ENCODE peak calls at places on chromosome 13, in seven cellular contexts. X, P, W, V, B, I and K are unnamed samples.

GRCh38 chr13:20197361-20197834 is 4.7 kb upstream of the GJB2 start:
- DNase-seq in P (no peak), V (peak; percentile 36), W (peak; percentile 56), B (no peak), I (no peak), X (no peak), K (no peak)

GRCh38 chr13:75993246-75993645 is 357.1 kb downstream of the LMO7 start:
- DNase-seq in W (no peak), X (no peak), B (no peak), V (no peak), I (no peak), P (no peak), K (no peak)

GRCh38 chr13:80989770-80990169 is 648.8 kb upstream of the SPRY2 start:
- DNase-seq in P (no peak), I (no peak), W (no peak), V (no peak), B (no peak), X (no peak), K (no peak)

GRCh38 chr13:74017301-74018092 is 116.7 kb downstream of the KLF12 start:
- DNase-seq in P (no peak), I (no peak), V (no peak), X (no peak), B (no peak), W (no peak), K (no peak)

GRCh38 chr13:106349080-106349841 is 186.2 kb downstream of the EFNB2 start:
- DNase-seq in P (peak; percentile 69), B (peak; percentile 27), W (peak; percentile 34), X (no peak), I (peak; percentile 59), V (no peak), K (no peak)

GRCh38 chr13:20405691-20406090 is 120.0 kb downstream of the CRYL1 start:
- DNase-seq in W (no peak), B (no peak), P (peak; percentile 18), X (no peak), V (no peak), I (no peak), K (no peak)

GRCh38 chr13:72565893-72566292 is 161.5 kb downstream of the MZT1 start:
- DNase-seq in B (no peak), P (no peak), W (peak; percentile 15), X (no peak), I (no peak), V (no peak), K (no peak)

GRCh38 chr13:40563350-40564125 is 102.9 kb downstream of the FOXO1 start:
- DNase-seq in B (no peak), V (peak; percentile 80), W (no peak), P (no peak), X (no peak), I (no peak), K (no peak)

GRCh38 chr13:50366488-50367174 is 351.4 kb downstream of the KCNRG start:
- DNase-seq in V (no peak), X (no peak), I (no peak), W (no peak), B (no peak), P (no peak), K (no peak)

GRCh38 chr13:101970339-101970738 is 431.5 kb downstream of the FGF14 start:
- DNase-seq in I (no peak), V (no peak), X (no peak), W (no peak), B (no peak), P (no peak), K (no peak)

GRCh38 chr13:24463078-24463477 is 49.5 kb downstream of the PARP4 start:
- DNase-seq in X (no peak), B (no peak), I (no peak), P (no peak), W (no peak), V (no peak), K (no peak)

GRCh38 chr13:99416411-99417121 is 84.7 kb upstream of the TM9SF2 start:
- DNase-seq in P (peak; percentile 17), B (no peak), V (peak; percentile 66), I (no peak), X (peak; percentile 27), W (no peak), K (no peak)

GRCh38 chr13:50030315-50030714 is 15.1 kb downstream of the KCNRG start:
- DNase-seq in P (no peak), W (peak; percentile 29), B (no peak), V (no peak), X (no peak), I (no peak), K (no peak)

GRCh38 chr13:67971291-67971690 is 741.2 kb upstream of the PCDH9 start:
- DNase-seq in X (no peak), B (no peak), P (no peak), W (no peak), V (no peak), I (no peak), K (no peak)

GRCh38 chr13:50222569-50223332 is 207.5 kb downstream of the KCNRG start:
- DNase-seq in I (peak; percentile 47), X (peak; percentile 64), B (no peak), W (peak; percentile 68), V (peak; percentile 60), P (peak; percentile 67), K (peak; percentile 62)

GRCh38 chr13:43132911-43133310 is 109.5 kb downstream of the DNAJC15 start:
- DNase-seq in X (no peak), W (no peak), P (no peak), B (no peak), V (no peak), I (no peak), K (no peak)

GRCh38 chr13:33817843-33818661 is at the start of gene RFC3:
- DNase-seq in V (peak; percentile 96), B (peak; percentile 69), X (peak; percentile 93), P (peak; percentile 92), W (peak; percentile 95), I (peak; percentile 89), K (peak; percentile 87)
- TF ChIP-seq POLR2A in V (peak; percentile 55), B (peak; percentile 42), X (no peak), P (no peak), W (peak; percentile 54), I (no peak), K (no peak)

DNA sequence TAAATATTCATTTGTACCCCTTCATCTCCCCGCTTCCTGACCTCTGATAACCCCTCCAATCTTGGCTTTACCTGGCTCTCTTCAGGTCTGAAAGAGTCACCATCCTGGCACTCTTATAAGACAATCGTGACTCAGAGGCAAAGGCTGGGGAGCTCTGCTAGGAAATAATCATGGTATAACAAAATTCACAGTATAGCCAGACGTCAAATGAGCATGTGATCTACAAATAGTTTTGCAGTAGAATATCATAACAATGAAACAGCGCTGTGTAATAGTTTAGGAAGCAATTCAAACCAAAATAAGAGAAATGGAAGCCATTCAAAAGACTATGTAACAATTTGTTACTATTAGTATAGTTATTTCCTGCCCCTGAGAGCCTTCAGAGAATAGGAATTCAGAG is 34.2 kb downstream of the RXFP2 start:
- DNase-seq in B (no peak), X (no peak), I (no peak), P (no peak), V (no peak), W (peak; percentile 91), K (no peak)
- H3K27ac ChIP-seq in B (no peak overlapping the region), X (no peak overlapping the region), I (no peak overlapping the region), P (no peak overlapping the region), V (no peak overlapping the region), W (no peak overlapping the region), K (no peak overlapping the region)

DNA sequence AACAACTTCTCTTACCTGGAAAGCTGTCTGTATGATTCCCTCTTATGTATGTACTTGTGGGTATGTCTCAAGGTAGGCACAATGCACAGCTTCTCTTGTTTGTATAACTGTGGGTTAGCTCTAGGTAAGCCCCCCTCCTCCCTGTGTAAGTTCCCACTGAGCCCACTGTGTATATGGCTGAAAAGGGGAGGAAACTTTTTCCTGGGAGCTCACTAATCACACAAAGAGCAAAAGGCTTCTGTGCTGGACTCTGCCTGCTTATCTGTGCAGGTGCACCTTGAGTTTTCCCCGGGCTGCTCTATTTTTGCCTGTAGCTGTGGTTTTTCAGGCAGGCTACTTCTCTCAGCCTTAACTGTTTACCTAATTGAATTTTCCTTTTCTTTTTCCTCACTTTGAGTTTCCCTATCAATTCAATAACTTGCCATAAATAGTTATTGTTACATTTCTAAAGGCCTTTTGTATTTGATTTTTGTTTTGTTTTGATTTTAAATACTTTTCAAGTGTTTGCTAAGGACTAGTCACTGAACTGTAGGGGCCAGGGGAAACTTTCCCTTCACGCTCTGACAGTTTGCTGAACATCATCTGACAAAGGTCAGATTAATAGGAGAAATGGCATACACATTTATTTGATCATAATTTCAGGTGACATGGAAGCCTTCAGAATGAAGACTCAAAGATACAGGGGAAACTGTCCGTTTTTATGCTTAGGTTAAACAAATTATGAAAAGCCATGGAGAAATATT is 423.5 kb upstream of the ATXN8OS start:
- DNase-seq in P (no peak), X (no peak), W (no peak), B (no peak), I (no peak), V (no peak), K (no peak)
- H3K4me1 ChIP-seq in P (peaks cover 5% of the 10 kb centered on the region), X (no peaks in the 10 kb centered on the region), W (no peaks in the 10 kb centered on the region), B (no peaks in the 10 kb centered on the region), I (no peaks in the 10 kb centered on the region), V (no peaks in the 10 kb centered on the region), K (no peaks in the 10 kb centered on the region)

GRCh38 chr13:112587359-112587766 is 590 bp downstream of the TUBGCP3 start:
- DNase-seq in B (no peak), V (peak; percentile 94), I (peak; percentile 63), P (peak; percentile 82), W (peak; percentile 86), X (peak; percentile 71), K (peak; percentile 62)
- TF ChIP-seq POLR2A in B (no peak), V (peak; percentile 61), I (no peak), P (no peak), W (no peak), X (no peak), K (no peak)

GRCh38 chr13:51920267-51920666 is 58.5 kb downstream of the CCDC70 start:
- DNase-seq in I (no peak), X (no peak), V (no peak), W (no peak), B (no peak), P (no peak), K (no peak)
- H3K27ac ChIP-seq in I (no peak overlapping the region), X (no peak overlapping the region), V (no peak overlapping the region), W (no peak overlapping the region), B (no peak overlapping the region), P (no peak overlapping the region), K (no peak overlapping the region)